ENCODE peak calls at places on chromosomes 5 and 9, in four cellular contexts. R is heart left ventricle, K is ovary, V is NB4. Z is an unnamed sample.

GRCh38 chr5:178527458-178528307 is 62.5 kb downstream of the COL23A1 start:
- DNase-seq in V (peak; percentile 50), K (no peak), R (peak; percentile 81), Z (no peak)

GRCh38 chr5:157464518-157465171 is 4.6 kb downstream of the NIPAL4 start:
- DNase-seq in K (no peak), V (peak; percentile 86), R (peak; percentile 44), Z (peak; percentile 64)

GRCh38 chr5:124634820-124635323 is 111.6 kb downstream of the ZNF608 start:
- DNase-seq in R (no peak), K (no peak), V (no peak), Z (no peak)

GRCh38 chr9:17246770-17247169 is 111.9 kb downstream of the CNTLN start:
- DNase-seq in R (no peak), K (no peak), V (no peak), Z (no peak)

GRCh38 chr5:78504726-78505431 is 143.7 kb downstream of the LHFPL2 start:
- DNase-seq in V (no peak), R (peak; percentile 95), K (peak; percentile 84), Z (peak; percentile 91)

GRCh38 chr9:6563036-6563435 is 82.5 kb downstream of the GLDC start:
- DNase-seq in R (no peak), V (no peak), K (no peak), Z (no peak)

GRCh38 chr5:27652505-27652904 is 614.1 kb upstream of the CDH9 start:
- DNase-seq in K (no peak), R (no peak), V (peak; percentile 7), Z (no peak)

GRCh38 chr5:54360089-54360488 is 49.7 kb upstream of the ARL15 start:
- DNase-seq in V (no peak), R (no peak), K (no peak), Z (peak; percentile 60)

GRCh38 chr5:60092671-60093422 is 199.3 kb upstream of the PDE4D start:
- DNase-seq in R (no peak), V (peak; percentile 19), K (no peak), Z (no peak)

GRCh38 chr9:78871452-78872331 is 574.8 kb downstream of the PSAT1 start:
- DNase-seq in R (no peak), V (no peak), K (no peak), Z (peak; percentile 42)

GRCh38 chr9:125495137-125496119 is 211.6 kb downstream of the MAPKAP1 start:
- DNase-seq in V (no peak), R (no peak), K (no peak), Z (peak; percentile 66)

GRCh38 chr5:148186248-148187003 is 16.4 kb upstream of the SPINK6 start:
- DNase-seq in R (no peak), K (no peak), V (peak; percentile 79), Z (no peak)

GRCh38 chr5:62000646-62001045 is 305.4 kb upstream of the KIF2A start:
- DNase-seq in V (no peak), K (no peak), R (no peak), Z (no peak)

GRCh38 chr5:161023591-161023990 is 171.6 kb upstream of the ATP10B start:
- DNase-seq in V (no peak), K (no peak), R (no peak), Z (no peak)

GRCh38 chr9:94867842-94868312 is 141.4 kb downstream of the AOPEP start:
- DNase-seq in K (no peak), R (no peak), V (peak; percentile 8), Z (peak; percentile 79)

GRCh38 chr9:20031836-20032235 is 243.0 kb upstream of the SLC24A2 start:
- DNase-seq in K (no peak), V (peak; percentile 20), R (no peak), Z (no peak)

GRCh38 chr5:53871050-53871449 is 310.6 kb downstream of the NDUFS4 start:
- DNase-seq in V (no peak), K (no peak), R (no peak), Z (no peak)

GRCh38 chr5:112419596-112420110 is 576 bp upstream of the EPB41L4A start:
- DNase-seq in K (peak; percentile 66), V (no peak), R (peak; percentile 81), Z (no peak)

GRCh38 chr9:16627967-16628366 is 242.5 kb downstream of the BNC2 start:
- DNase-seq in R (peak; percentile 48), V (peak; percentile 11), K (no peak), Z (peak; percentile 15)

GRCh38 chr5:56638768-56639238 is 176.5 kb upstream of the MAP3K1 start:
- DNase-seq in K (no peak), R (no peak), V (no peak), Z (no peak)

GRCh38 chr5:8012131-8012977 is 143.4 kb downstream of the MTRR start:
- DNase-seq in R (no peak), K (no peak), V (peak; percentile 13), Z (no peak)

GRCh38 chr5:8019719-8020218 is 150.8 kb downstream of the MTRR start:
- DNase-seq in V (peak; percentile 75), R (no peak), K (no peak), Z (no peak)

GRCh38 chr5:8013951-8014844 is 145.2 kb downstream of the MTRR start:
- DNase-seq in K (no peak), R (no peak), V (no peak), Z (no peak)
- TF ChIP-seq POLR2A in K (no peak), R (no peak), V (no peak), Z (no peak)

GRCh38 chr9:34651876-34652602 is at the start of gene IL11RA:
- DNase-seq in K (peak; percentile 90), R (peak; percentile 94), V (no peak), Z (peak; percentile 67)
- TF ChIP-seq POLR2A in K (peak; percentile 35), R (peak; percentile 73), V (no peak), Z (peak; percentile 28)

GRCh38 chr5:59039296-59040006 is 456.6 kb downstream of the RAB3C start:
- DNase-seq in R (peak; percentile 84), V (peak; percentile 98), K (peak; percentile 66), Z (peak; percentile 56)
- TF ChIP-seq POLR2A in R (peak; percentile 55), V (peak; percentile 74), K (no peak), Z (peak; percentile 2)

DNA sequence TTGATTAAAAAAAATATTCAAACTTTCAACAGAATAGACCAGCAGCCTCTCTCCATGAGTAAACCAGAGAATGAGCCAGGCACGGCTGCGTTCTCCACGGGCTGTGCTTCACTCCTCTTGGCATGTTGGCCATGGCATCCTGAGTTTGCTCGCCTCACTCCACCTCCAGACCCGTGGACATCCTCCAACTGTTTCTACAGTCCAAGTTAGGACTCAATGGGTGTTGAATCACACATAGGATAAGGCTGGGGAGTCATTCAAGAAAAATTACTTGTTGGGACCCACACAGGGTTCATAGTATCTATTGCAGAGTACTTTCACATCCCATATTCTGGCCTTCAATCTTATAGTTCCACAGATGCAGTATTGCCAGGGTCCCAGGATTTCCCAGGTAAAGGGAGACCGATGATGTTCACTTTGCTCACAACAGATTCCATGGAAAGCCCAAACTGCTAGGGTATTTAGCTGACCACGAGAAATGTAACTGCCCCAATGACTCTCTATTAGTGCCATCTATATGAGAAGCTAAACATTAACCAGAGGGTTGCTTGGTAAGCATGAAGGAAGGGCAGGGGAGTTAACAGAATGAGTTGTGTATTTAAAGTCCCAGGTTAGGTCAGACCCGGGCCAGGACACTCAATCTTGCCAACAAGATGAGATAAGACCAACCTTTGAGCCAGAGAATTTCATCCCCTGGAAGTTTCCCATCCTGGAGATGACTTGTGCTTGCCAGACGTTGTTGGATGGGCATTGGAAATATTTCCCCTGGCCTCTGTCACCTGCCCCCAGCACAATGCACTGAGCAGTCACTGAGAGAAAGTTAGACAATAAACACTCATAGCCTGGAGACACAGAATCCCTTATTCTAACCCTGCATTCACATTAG is 19.7 kb upstream of the GDA start:
- DNase-seq in K (no peak), R (no peak), V (no peak), Z (no peak)
- TF ChIP-seq POLR2A in K (no peak), R (no peak), V (no peak), Z (no peak)

DNA sequence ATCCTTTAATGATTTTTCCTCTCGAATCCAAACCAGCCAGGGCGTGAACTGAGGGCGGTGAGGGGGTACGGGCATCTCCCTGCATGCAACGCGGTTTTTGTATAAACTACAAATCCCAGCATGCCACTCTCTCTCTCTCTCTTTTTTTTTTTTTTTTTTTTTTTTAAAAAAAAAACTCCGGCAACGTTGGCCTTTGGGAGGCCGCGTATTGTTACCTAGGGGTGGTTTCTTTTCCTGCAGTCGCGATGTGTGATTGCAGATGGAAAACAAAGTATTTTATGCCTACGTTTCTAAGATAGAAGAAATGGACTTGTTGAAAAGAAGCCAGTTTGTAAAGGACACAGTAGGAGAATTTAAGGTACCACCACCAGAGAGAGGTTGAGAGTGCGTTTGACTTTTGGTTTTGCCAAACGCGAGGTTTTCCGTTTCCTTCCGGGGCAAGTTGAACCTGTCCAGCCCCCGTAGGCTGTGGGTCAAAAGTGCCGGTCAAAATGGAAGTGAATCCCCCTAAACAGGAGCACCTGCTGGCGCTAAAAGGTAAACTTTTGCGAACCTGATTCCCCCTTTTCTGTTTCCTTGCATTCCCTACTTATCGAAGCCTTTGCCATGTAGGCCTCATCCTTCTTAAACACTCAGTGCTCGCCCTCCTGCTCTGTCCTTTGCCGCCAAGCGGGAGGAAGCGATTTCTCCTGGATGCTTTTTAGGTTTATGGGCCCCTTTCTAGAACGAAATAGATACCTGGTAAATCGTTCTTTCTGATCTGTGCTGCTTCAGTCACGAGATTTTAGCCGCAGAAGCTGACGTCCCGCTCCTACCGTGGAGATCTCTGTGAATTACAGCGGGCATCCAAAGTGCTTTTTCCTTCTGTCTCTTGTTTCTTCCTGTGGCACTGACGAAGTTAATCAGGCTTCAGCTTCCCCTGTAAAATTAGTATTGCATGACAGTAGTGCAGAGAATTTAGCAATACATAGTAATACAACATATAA is at the start of the genes SHLD3 and TRAPPC13:
- DNase-seq in R (peak; percentile 85), V (peak; percentile 87), K (peak; percentile 83), Z (peak; percentile 30)
- TF ChIP-seq POLR2A in R (peak; percentile 20), V (peak; percentile 14), K (no peak), Z (peak; percentile 24)

DNA sequence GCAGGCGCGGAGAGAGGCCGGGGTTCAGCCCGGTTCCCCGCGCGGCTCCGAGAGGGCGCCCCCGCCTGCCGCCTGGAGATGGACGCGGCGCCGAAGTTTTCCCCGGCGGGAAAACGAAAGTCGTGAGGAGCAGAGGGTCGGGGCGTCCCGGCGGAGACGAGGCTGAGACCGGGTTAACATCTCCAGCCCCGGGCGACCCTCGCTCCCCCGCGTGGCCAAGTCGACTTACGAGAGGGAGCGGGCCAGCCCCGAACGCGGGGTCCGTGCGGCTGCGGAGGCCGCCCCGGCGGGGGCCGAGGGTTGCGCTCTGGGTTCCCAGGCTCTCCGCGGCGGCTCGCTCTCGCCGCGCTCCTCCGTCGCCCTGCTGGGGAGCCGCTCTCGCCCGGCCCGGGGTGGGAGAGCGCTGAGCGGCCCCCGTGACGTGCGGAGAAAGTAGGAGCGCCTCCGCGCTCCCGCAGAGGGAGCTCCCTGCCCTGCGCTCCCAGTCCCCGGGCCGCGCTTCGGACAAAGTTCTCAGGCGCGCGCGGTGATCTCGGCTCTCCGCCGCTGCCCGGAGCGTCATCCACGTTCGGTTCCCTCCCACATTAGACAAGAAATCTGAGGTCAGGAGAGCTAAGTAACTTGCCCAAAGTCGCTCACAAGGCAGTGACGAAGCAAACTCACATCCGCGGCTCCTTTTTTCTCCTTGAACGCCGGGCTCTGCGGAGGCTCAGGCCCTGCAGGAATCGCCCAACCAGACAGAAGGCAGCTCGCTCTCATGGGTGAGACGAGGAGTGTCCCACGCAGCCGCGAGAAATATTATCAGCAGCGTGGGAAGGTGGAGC is 1.1 kb upstream of the GCNT4 start:
- DNase-seq in K (peak; percentile 75), R (peak; percentile 51), V (peak; percentile 48), Z (no peak)
- TF ChIP-seq POLR2A in K (no peak), R (no peak), V (no peak), Z (peak; percentile 44)

GRCh38 chr9:87587356-87587745 is 89.7 kb downstream of the DAPK1 start:
- DNase-seq in V (no peak), K (no peak), R (no peak), Z (no peak)

GRCh38 chr9:87587864-87588263 is 90.2 kb downstream of the DAPK1 start:
- DNase-seq in V (no peak), R (no peak), K (no peak), Z (no peak)

GRCh38 chr9:87588339-87588738 is 90.7 kb downstream of the DAPK1 start:
- DNase-seq in V (no peak), K (no peak), R (no peak), Z (no peak)

GRCh38 chr9:87585456-87585855 is 87.8 kb downstream of the DAPK1 start:
- DNase-seq in V (no peak), R (no peak), K (no peak), Z (no peak)

GRCh38 chr9:87586731-87587355 is 89.2 kb downstream of the DAPK1 start:
- DNase-seq in V (no peak), K (no peak), R (no peak), Z (no peak)
- TF ChIP-seq POLR2A in V (no peak), K (no peak), R (no peak), Z (no peak)